ENCODE peak calls at places on chromosome 11, in four cellular contexts. One of them, this sample, is unnamed.

GRCh38 chr11:15127341-15127740 is 12.6 kb downstream of the INSC start:
- DNase-seq in HepG2: no peak
- DNase-seq in H1: peak
- DNase-seq in HCT116: no peak
- DNase-seq in this sample: no peak

GRCh38 chr11:75525433-75526191 is at the start of gene GDPD5:
- DNase-seq in HepG2: peak
- DNase-seq in H1: peak
- DNase-seq in HCT116: peak
- DNase-seq in this sample: peak

GRCh38 chr11:8593935-8594909 is at the start of gene STK33:
- DNase-seq in HepG2: peak
- DNase-seq in HCT116: peak
- DNase-seq in H1: peak
- DNase-seq in this sample: no peak

GRCh38 chr11:70205766-70206165 is 2.7 kb downstream of the FADD start:
- DNase-seq in HepG2: no peak
- DNase-seq in H1: no peak
- DNase-seq in HCT116: no peak
- DNase-seq in this sample: no peak

GRCh38 chr11:125463590-125464265 is 32.3 kb downstream of the FEZ1 start:
- DNase-seq in HCT116: no peak
- DNase-seq in HepG2: no peak
- DNase-seq in H1: no peak
- DNase-seq in this sample: no peak

GRCh38 chr11:126140106-126140931 is 71.1 kb downstream of the RPUSD4 start:
- DNase-seq in H1: no peak
- DNase-seq in HCT116: no peak
- DNase-seq in HepG2: no peak
- DNase-seq in this sample: no peak

GRCh38 chr11:76668362-76669155 is 2.0 kb downstream of the LRRC32 start:
- DNase-seq in HepG2: no peak
- DNase-seq in HCT116: no peak
- DNase-seq in H1: no peak
- DNase-seq in this sample: no peak

GRCh38 chr11:82776377-82776776 is 42.7 kb upstream of the FAM181B start:
- DNase-seq in HCT116: no peak
- DNase-seq in HepG2: peak
- DNase-seq in H1: no peak
- DNase-seq in this sample: no peak

GRCh38 chr11:75591371-75591770 is 29.3 kb downstream of the SERPINH1 start:
- DNase-seq in H1: no peak
- DNase-seq in HCT116: no peak
- DNase-seq in HepG2: no peak
- DNase-seq in this sample: no peak

GRCh38 chr11:12602421-12602820 is 71.8 kb upstream of the TEAD1 start:
- DNase-seq in HepG2: no peak
- DNase-seq in HCT116: no peak
- DNase-seq in H1: no peak
- DNase-seq in this sample: no peak

GRCh38 chr11:33635161-33635560 is 65.5 kb downstream of the C11orf91 start:
- DNase-seq in H1: no peak
- DNase-seq in HCT116: no peak
- DNase-seq in HepG2: no peak
- DNase-seq in this sample: no peak

GRCh38 chr11:73167555-73167954 is 25.4 kb upstream of the FCHSD2 start:
- DNase-seq in H1: no peak
- DNase-seq in HCT116: no peak
- DNase-seq in HepG2: no peak
- DNase-seq in this sample: no peak

GRCh38 chr11:91178366-91178765 is 955.5 kb upstream of the CHORDC1 start:
- DNase-seq in HCT116: no peak
- DNase-seq in HepG2: no peak
- DNase-seq in H1: no peak
- DNase-seq in this sample: no peak

GRCh38 chr11:47477323-47477722 is 28.4 kb upstream of the RAPSN start:
- DNase-seq in HCT116: no peak
- DNase-seq in H1: no peak
- DNase-seq in HepG2: no peak
- DNase-seq in this sample: no peak

GRCh38 chr11:122791836-122792235 is 46.5 kb upstream of the CRTAM start:
- DNase-seq in HepG2: no peak
- DNase-seq in H1: no peak
- DNase-seq in HCT116: no peak
- DNase-seq in this sample: no peak

GRCh38 chr11:47152953-47153950 is 23.4 kb downstream of the ARFGAP2 start:
- DNase-seq in HepG2: peak
- DNase-seq in HCT116: no peak
- DNase-seq in H1: peak
- DNase-seq in this sample: peak

GRCh38 chr11:123173040-123173855 is 21.8 kb downstream of the CLMP start:
- DNase-seq in HepG2: no peak
- DNase-seq in HCT116: no peak
- DNase-seq in H1: no peak
- DNase-seq in this sample: no peak

GRCh38 chr11:122105009-122105828 is 10.8 kb downstream of the BLID start:
- DNase-seq in HepG2: no peak
- DNase-seq in HCT116: peak
- DNase-seq in H1: no peak
- DNase-seq in this sample: no peak

GRCh38 chr11:118068945-118069612 is 7.8 kb upstream of the TMPRSS4 start:
- DNase-seq in HCT116: no peak
- DNase-seq in H1: no peak
- DNase-seq in HepG2: no peak
- DNase-seq in this sample: no peak

GRCh38 chr11:45534132-45534531 is 131.3 kb downstream of the CHST1 start:
- DNase-seq in HepG2: no peak
- DNase-seq in H1: no peak
- DNase-seq in HCT116: no peak
- DNase-seq in this sample: no peak
- TF ChIP-seq JUND in HepG2: no peak
- TF ChIP-seq JUND in H1: no peak
- TF ChIP-seq JUND in HCT116: no peak
- TF ChIP-seq JUND in this sample: no peak

GRCh38 chr11:85094795-85095194 is 532.3 kb downstream of the DLG2 start:
- DNase-seq in HepG2: no peak
- DNase-seq in HCT116: no peak
- DNase-seq in H1: no peak
- DNase-seq in this sample: no peak

GRCh38 chr11:85086511-85087284 is 540.4 kb downstream of the DLG2 start:
- DNase-seq in HepG2: no peak
- DNase-seq in H1: no peak
- DNase-seq in HCT116: no peak
- DNase-seq in this sample: no peak

GRCh38 chr11:85095239-85095638 is 531.9 kb downstream of the DLG2 start:
- DNase-seq in H1: no peak
- DNase-seq in HepG2: no peak
- DNase-seq in HCT116: no peak
- DNase-seq in this sample: no peak

GRCh38 chr11:85088286-85088685 is 538.9 kb downstream of the DLG2 start:
- DNase-seq in HCT116: no peak
- DNase-seq in H1: no peak
- DNase-seq in HepG2: no peak
- DNase-seq in this sample: no peak

DNA sequence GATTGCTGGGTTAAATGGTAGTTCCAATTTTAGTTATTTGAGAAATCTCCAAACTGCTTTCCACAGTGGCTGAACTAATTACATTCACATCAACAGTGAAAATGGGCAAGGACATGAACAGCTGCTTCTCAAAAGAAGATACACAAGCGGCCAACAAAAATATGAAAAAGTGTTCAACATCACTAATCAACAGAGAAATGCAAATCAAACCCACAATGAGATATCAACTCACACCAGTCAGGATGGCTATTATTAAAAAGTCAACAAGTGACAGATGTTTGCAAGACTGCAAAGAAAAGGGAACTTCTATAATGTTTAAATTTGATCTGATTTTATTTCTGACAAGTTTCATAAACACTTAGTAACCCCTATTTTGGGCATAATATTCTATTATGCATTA is 537.5 kb downstream of the DLG2 start:
- DNase-seq in H1: no peak
- DNase-seq in HepG2: no peak
- DNase-seq in HCT116: no peak
- DNase-seq in this sample: no peak
- TF ChIP-seq JUND in H1: no peak
- TF ChIP-seq JUND in HepG2: no peak
- TF ChIP-seq JUND in HCT116: no peak
- TF ChIP-seq JUND in this sample: no peak

GRCh38 chr11:61635787-61636186 is 44.4 kb upstream of the DAGLA start:
- DNase-seq in HCT116: no peak
- DNase-seq in HepG2: no peak
- DNase-seq in H1: no peak
- DNase-seq in this sample: no peak

GRCh38 chr11:61639816-61640443 is 40.3 kb upstream of the DAGLA start:
- DNase-seq in HCT116: no peak
- DNase-seq in H1: no peak
- DNase-seq in HepG2: no peak
- DNase-seq in this sample: no peak

GRCh38 chr11:61636676-61637075 is 43.5 kb upstream of the DAGLA start:
- DNase-seq in H1: no peak
- DNase-seq in HepG2: no peak
- DNase-seq in HCT116: no peak
- DNase-seq in this sample: no peak

GRCh38 chr11:61635304-61635703 is 44.9 kb upstream of the DAGLA start:
- DNase-seq in HepG2: no peak
- DNase-seq in H1: no peak
- DNase-seq in HCT116: no peak
- DNase-seq in this sample: no peak

GRCh38 chr11:61637287-61637686 is 42.9 kb upstream of the DAGLA start:
- DNase-seq in HCT116: no peak
- DNase-seq in H1: no peak
- DNase-seq in HepG2: no peak
- DNase-seq in this sample: no peak
- TF ChIP-seq JUND in HCT116: no peak
- TF ChIP-seq JUND in H1: no peak
- TF ChIP-seq JUND in HepG2: no peak
- TF ChIP-seq JUND in this sample: no peak

GRCh38 chr11:45872513-45873356 is 12.7 kb upstream of the MAPK8IP1 start:
- DNase-seq in HCT116: peak
- DNase-seq in HepG2: peak
- DNase-seq in H1: peak
- DNase-seq in this sample: peak
- TF ChIP-seq JUND in HCT116: no peak
- TF ChIP-seq JUND in HepG2: no peak
- TF ChIP-seq JUND in H1: peak
- TF ChIP-seq JUND in this sample: no peak

This sample was measured in T47D.